ENCODE peak calls at places on chromosomes 4 and X, in ten cellular contexts. M is A673; X is stomach; J is H9; U is cardiac fibroblast; P is CD4-positive, alpha-beta T cell; V is Calu3; B is GM20000; I is SK-N-SH; Q is tibial artery. Y is an unnamed sample.

GRCh38 chr4:72006576-72006975 is 25.2 kb upstream of the NPFFR2 start:
- DNase-seq in M (no peak), X (no peak), J (no peak), U (peak), P (no peak), V (peak), B (no peak), I (no peak), Q (no peak), Y (no peak)

GRCh38 chr4:186844059-186844681 is 120.5 kb upstream of the FAT1 start:
- DNase-seq in M (peak), X (no peak), J (no peak), U (peak), P (no peak), V (no peak), B (no peak), I (no peak), Q (peak), Y (no peak)

GRCh38 chr4:1369091-1369450 is 22.1 kb downstream of the UVSSA start:
- DNase-seq in M (no peak), X (no peak), J (no peak), U (no peak), P (no peak), V (no peak), B (no peak), I (no peak), Q (no peak), Y (no peak)

GRCh38 chr4:3328814-3329663 is 36.2 kb downstream of the RGS12 start:
- DNase-seq in M (no peak), X (peak), J (no peak), U (no peak), P (no peak), V (no peak), B (no peak), I (no peak), Q (no peak), Y (no peak)

GRCh38 chrX:20479048-20479447 is 212.3 kb upstream of the RPS6KA3 start:
- DNase-seq in M (no peak), X (no peak), J (no peak), U (no peak), P (no peak), V (no peak), B (no peak), I (no peak), Q (no peak), Y (no peak)

GRCh38 chrX:148049441-148049840 is 68.3 kb downstream of the FMR1NB start:
- DNase-seq in M (peak), X (no peak), J (no peak), U (peak), P (no peak), V (peak), B (peak), I (peak), Q (no peak), Y (no peak)

GRCh38 chr4:128525939-128526630 is 238.5 kb upstream of the PGRMC2 start:
- DNase-seq in M (peak), X (no peak), J (no peak), U (peak), P (no peak), V (peak), B (no peak), I (no peak), Q (no peak), Y (no peak)

GRCh38 chrX:12372111-12372510 is 233.8 kb downstream of the FRMPD4 start:
- DNase-seq in M (no peak), X (no peak), J (no peak), U (peak), P (no peak), V (no peak), B (no peak), I (no peak), Q (no peak), Y (no peak)

GRCh38 chr4:38091636-38092035 is 131.4 kb downstream of the PTTG2 start:
- DNase-seq in M (no peak), X (no peak), J (no peak), U (peak), P (no peak), V (no peak), B (no peak), I (no peak), Q (no peak), Y (no peak)

GRCh38 chrX:3501833-3502535 is 155.5 kb upstream of the MXRA5 start:
- DNase-seq in M (no peak), X (no peak), J (no peak), U (no peak), P (no peak), V (no peak), B (no peak), I (no peak), Q (no peak), Y (no peak)

DNA sequence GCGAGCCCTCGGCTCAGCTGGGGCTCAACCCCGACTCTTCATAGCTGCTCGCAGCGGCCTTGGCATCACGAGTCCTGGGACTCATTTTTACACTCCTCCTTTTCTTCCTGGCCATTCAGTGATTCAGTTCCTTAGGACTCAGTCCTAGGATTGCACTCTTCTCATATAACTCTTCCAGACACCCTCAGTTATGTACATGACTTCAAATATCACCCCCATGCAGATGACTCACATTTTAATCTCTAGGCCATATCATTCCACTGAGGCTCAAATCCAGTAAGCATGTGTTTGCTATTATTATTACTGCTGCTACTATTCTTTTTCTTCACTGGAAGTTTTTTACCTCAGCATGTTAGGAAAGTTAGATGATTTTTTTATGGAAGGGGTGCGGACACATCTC is 14.4 kb downstream of the ITGB1BP2 start:
- DNase-seq in M (no peak), X (no peak), J (no peak), U (peak), P (no peak), V (no peak), B (no peak), I (no peak), Q (no peak), Y (no peak)
- TF ChIP-seq CTCF in M (no peak), X (no peak), J (no peak), U (no peak), P (no peak), V (no peak), B (no peak), I (no peak), Q (no peak), Y (no peak)

GRCh38 chrX:107629533-107629909 is 1.2 kb downstream of the PRPS1 start:
- DNase-seq in M (peak), X (no peak), J (no peak), U (peak), P (no peak), V (peak), B (no peak), I (peak), Q (no peak), Y (no peak)
- TF ChIP-seq CTCF in M (peak), X (no peak), J (peak), U (peak), P (no peak), V (no peak), B (no peak), I (peak), Q (no peak), Y (no peak)

DNA sequence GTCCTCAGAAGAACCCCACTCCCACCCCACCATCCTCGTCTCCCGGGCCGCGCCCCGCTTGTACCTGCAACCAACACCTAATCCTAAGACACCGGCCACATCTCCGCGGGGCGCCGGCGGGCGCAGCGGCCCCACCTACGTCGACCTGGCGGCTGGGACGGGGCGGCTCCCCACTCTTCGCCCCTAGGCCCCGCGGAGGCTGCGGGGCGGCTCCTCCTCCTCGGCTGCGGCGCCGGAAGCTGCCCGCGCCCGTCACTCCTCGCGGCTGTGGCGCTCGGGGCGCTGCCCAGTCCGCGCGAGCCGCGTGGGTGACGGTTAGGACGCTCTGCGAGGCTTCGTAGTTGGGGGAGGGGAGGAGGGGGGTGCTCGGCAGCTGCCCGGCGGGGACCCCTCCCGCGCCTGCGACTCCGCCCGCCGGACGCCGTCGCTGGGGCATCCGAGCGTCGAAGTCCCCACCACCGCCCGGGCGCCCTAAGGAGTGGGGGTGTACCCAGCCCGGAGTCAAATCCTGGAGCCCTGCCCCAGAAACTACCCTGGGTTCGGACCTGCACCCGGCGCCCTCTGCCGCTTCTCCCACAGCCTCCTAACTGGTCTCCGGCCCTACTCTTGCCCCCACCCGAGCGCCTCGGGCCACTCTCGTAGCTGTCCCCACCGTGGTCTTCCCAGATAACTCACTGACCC is at the start of gene CCDC158:
- DNase-seq in M (no peak), X (peak), J (no peak), U (no peak), P (no peak), V (peak), B (peak), I (peak), Q (no peak), Y (no peak)
- TF ChIP-seq CTCF in M (no peak), X (no peak), J (no peak), U (no peak), P (no peak), V (no peak), B (no peak), I (no peak), Q (no peak), Y (no peak)

DNA sequence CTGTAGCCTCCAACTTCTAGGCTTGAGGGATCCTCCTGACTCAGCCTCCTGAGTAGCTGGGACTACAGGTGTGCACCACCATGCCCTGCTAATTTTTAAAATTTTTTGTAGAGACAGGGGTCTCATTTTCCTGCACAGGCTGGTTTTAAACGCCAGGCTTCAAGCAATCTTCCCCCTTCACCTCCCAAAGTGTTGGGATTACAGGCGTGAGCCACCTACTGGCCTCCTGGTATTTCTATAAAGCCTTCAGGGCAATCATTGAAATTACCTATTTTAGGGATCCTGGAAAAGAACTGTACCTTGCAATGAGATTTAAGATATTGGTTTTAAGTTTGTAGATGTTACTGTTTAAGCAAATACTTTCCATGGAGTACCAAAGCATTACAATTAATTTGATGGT is 13.5 kb upstream of the PLS3 start:
- DNase-seq in M (no peak), X (no peak), J (peak), U (no peak), P (no peak), V (peak), B (no peak), I (no peak), Q (no peak), Y (no peak)
- TF ChIP-seq CTCF in M (peak), X (no peak), J (peak), U (no peak), P (no peak), V (no peak), B (no peak), I (peak), Q (no peak), Y (no peak)

DNA sequence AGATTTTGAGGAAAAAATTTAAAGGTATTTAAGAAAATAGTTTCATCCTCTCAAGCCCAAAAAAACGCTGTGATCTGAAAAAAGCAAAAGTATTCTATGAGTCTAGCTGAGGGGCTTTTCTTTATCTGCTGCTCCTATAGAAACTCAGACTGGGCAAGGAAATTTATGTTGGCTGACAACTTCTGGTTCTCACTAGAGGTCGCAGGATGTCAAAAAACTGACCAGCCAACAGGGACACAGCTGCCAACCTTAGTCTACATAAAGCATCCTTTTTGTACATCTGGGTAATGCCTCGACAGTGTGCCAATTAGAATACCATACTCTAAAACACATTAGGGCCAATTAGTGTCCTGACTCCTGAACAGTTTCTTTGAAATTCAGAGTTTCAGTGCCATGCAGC is 8.8 kb upstream of the TLL1 start:
- DNase-seq in M (no peak), X (no peak), J (no peak), U (peak), P (no peak), V (no peak), B (no peak), I (no peak), Q (no peak), Y (no peak)
- TF ChIP-seq CTCF in M (no peak), X (no peak), J (peak), U (no peak), P (no peak), V (no peak), B (no peak), I (peak), Q (no peak), Y (no peak)

GRCh38 chr4:139725236-139725635 is 59.6 kb downstream of the MGST2 start:
- DNase-seq in M (no peak), X (no peak), J (no peak), U (no peak), P (no peak), V (no peak), B (no peak), I (no peak), Q (no peak), Y (no peak)
- TF ChIP-seq CTCF in M (no peak), X (no peak), J (no peak), U (no peak), P (no peak), V (no peak), B (no peak), I (no peak), Q (no peak), Y (no peak)

GRCh38 chr4:21470531-21470930 is 478.0 kb downstream of the KCNIP4 start:
- DNase-seq in M (peak), X (no peak), J (no peak), U (peak), P (no peak), V (peak), B (no peak), I (peak), Q (no peak), Y (no peak)

GRCh38 chr4:21467551-21467950 is 481.0 kb downstream of the KCNIP4 start:
- DNase-seq in M (no peak), X (no peak), J (no peak), U (no peak), P (no peak), V (no peak), B (no peak), I (no peak), Q (no peak), Y (no peak)

GRCh38 chr4:21474195-21474594 is 474.4 kb downstream of the KCNIP4 start:
- DNase-seq in M (no peak), X (no peak), J (no peak), U (no peak), P (no peak), V (no peak), B (no peak), I (no peak), Q (no peak), Y (no peak)

DNA sequence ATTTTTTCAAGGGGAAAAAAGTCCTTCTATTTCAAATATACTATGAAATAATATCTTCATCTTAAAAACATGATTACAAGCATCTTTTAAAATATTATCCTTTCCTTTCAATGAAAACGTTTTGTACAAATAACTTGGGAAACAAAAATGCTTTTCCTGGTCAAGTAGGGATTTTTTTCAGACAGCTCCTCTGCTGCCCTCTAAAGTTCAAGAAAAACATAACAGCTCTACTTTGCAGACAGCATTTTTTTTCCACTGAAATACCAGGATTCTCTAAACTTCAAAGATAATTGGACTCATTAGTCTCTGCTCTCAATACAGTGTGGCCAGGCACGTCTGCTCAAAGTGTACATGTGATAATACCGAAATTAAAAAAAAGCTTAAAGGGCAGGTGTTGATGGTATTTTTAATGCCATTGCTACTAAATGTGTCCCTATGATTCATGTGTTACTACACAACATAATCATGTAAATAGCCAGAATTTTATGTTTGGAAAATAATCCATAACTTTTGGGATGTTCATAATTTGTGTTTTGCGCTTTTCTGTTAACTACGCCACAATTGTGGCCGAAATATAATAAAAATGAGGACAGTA is 479.0 kb downstream of the KCNIP4 start:
- DNase-seq in M (peak), X (no peak), J (no peak), U (peak), P (no peak), V (no peak), B (peak), I (peak), Q (no peak), Y (no peak)
- TF ChIP-seq CTCF in M (peak), X (no peak), J (peak), U (peak), P (no peak), V (no peak), B (no peak), I (peak), Q (no peak), Y (no peak)

GRCh38 chrX:120120223-120120622 is 4.5 kb upstream of the RHOXF1 start:
- DNase-seq in M (no peak), X (no peak), J (no peak), U (no peak), P (no peak), V (no peak), B (no peak), I (no peak), Q (no peak), Y (no peak)
- TF ChIP-seq CTCF in M (no peak), X (no peak), J (no peak), U (no peak), P (no peak), V (no peak), B (no peak), I (no peak), Q (no peak), Y (no peak)

DNA sequence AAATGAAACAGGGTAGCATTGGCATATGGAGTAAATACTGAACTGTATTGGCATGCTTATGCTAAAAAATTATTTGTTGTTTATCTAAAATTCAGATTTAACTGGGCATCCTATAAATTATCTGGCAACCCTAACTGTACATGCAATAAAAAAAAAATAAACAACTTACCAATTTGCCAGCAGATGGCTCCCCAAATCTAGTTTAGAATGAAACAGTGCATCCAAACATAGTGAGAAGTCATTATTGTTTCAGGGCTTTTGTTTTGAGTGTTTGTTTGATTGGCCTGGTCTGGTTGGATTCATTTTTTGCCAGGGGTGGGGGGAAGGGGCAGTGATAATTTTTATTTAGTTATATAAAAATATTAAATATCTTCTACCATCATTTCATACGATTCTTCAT is 12.8 kb upstream of the NSUN7 start:
- DNase-seq in M (peak), X (no peak), J (no peak), U (peak), P (no peak), V (no peak), B (peak), I (peak), Q (no peak), Y (no peak)
- TF ChIP-seq CTCF in M (peak), X (no peak), J (peak), U (peak), P (no peak), V (no peak), B (peak), I (peak), Q (peak), Y (no peak)

Y was measured in omental fat pad.